ENCODE peak calls at places on chromosome 13, in six cellular contexts. T is Daoy, J is neural crest cell, Z is NCI-H1436, K is breast epithelium, F is myocyte. B is an unnamed sample.

GRCh38 chr13:92806215-92806614 is 420.4 kb upstream of the GPC6 start:
- DNase-seq in T (no peak), J (no peak), Z (no peak), K (no peak), F (peak; percentile 28), B (no peak)

GRCh38 chr13:26999499-26999898 is 172.1 kb downstream of the USP12 start:
- DNase-seq in T (no peak), J (no peak), Z (no peak), K (no peak), F (no peak), B (no peak)

GRCh38 chr13:51858433-51859247 is 3.1 kb upstream of the CCDC70 start:
- DNase-seq in T (no peak), J (no peak), Z (no peak), K (no peak), F (no peak), B (no peak)

GRCh38 chr13:27493981-27494380 is 43.6 kb upstream of the MTIF3 start:
- DNase-seq in T (no peak), J (no peak), Z (no peak), K (no peak), F (no peak), B (no peak)

GRCh38 chr13:98263841-98264240 is 86.8 kb upstream of the RNF113B start:
- DNase-seq in T (no peak), J (no peak), Z (no peak), K (no peak), F (no peak), B (no peak)

GRCh38 chr13:109529964-109530363 is 256.4 kb downstream of the IRS2 start:
- DNase-seq in T (no peak), J (no peak), Z (no peak), K (no peak), F (no peak), B (no peak)

GRCh38 chr13:44989941-44990340 is 603 bp downstream of the GPALPP1 start:
- DNase-seq in T (no peak), J (no peak), Z (no peak), K (no peak), F (no peak), B (peak; percentile 14)

GRCh38 chr13:77274126-77274525 is 52.8 kb downstream of the MYCBP2 start:
- DNase-seq in T (no peak), J (no peak), Z (no peak), K (no peak), F (no peak), B (no peak)

GRCh38 chr13:70391678-70392077 is 283.4 kb upstream of the KLHL1 start:
- DNase-seq in T (no peak), J (no peak), Z (peak; percentile 81), K (no peak), F (no peak), B (peak; percentile 51)

GRCh38 chr13:67855837-67856238 is 625.7 kb upstream of the PCDH9 start:
- DNase-seq in T (no peak), J (no peak), Z (no peak), K (no peak), F (no peak), B (no peak)

GRCh38 chr13:110312669-110313031 is 5.6 kb downstream of the COL4A2 start:
- DNase-seq in T (peak; percentile 74), J (no peak), Z (no peak), K (no peak), F (peak; percentile 30), B (peak; percentile 85)

GRCh38 chr13:42876810-42877550 is 95.6 kb downstream of the FAM216B start:
- DNase-seq in T (no peak), J (no peak), Z (no peak), K (no peak), F (no peak), B (no peak)

GRCh38 chr13:41462427-41462826 is 5.1 kb downstream of the RGCC start:
- DNase-seq in T (no peak), J (no peak), Z (no peak), K (no peak), F (no peak), B (no peak)

GRCh38 chr13:58852076-58852475 is 1220.5 kb downstream of the PCDH17 start:
- DNase-seq in T (no peak), J (no peak), Z (no peak), K (no peak), F (no peak), B (no peak)

GRCh38 chr13:29756506-29756905 is 93.9 kb downstream of the UBL3 start:
- DNase-seq in T (peak; percentile 45), J (no peak), Z (no peak), K (no peak), F (no peak), B (no peak)

GRCh38 chr13:39035799-39036198 is 2.1 kb downstream of the PROSER1 start:
- DNase-seq in T (no peak), J (no peak), Z (no peak), K (no peak), F (no peak), B (no peak)

GRCh38 chr13:30031488-30031887 is 181.1 kb upstream of the UBL3 start:
- DNase-seq in T (no peak), J (no peak), Z (no peak), K (no peak), F (no peak), B (no peak)

GRCh38 chr13:48839171-48839570 is 136.5 kb upstream of the FNDC3A start:
- DNase-seq in T (no peak), J (no peak), Z (no peak), K (no peak), F (no peak), B (no peak)

GRCh38 chr13:99962242-99962641 is 9.3 kb downstream of the ZIC5 start:
- DNase-seq in T (no peak), J (no peak), Z (no peak), K (no peak), F (no peak), B (no peak)

GRCh38 chr13:26480246-26480855 is 77.1 kb upstream of the WASF3 start:
- DNase-seq in T (no peak), J (no peak), Z (no peak), K (no peak), F (no peak), B (peak; percentile 19)

GRCh38 chr13:91045351-91046034 is 302.0 kb upstream of the MIR17HG start:
- DNase-seq in T (no peak), J (no peak), Z (no peak), K (no peak), F (no peak), B (peak; percentile 13)

GRCh38 chr13:87674143-87674772 is 3.1 kb downstream of the SLITRK5 start:
- DNase-seq in T (no peak), J (no peak), Z (no peak), K (no peak), F (no peak), B (no peak)

GRCh38 chr13:98977568-98978270 is at the start of gene DOCK9:
- DNase-seq in T (peak; percentile 72), J (peak; percentile 20), Z (no peak), K (peak; percentile 60), F (peak; percentile 97), B (peak; percentile 43)

GRCh38 chr13:27794075-27794691 is 1.9 kb downstream of the GSX1 start:
- DNase-seq in T (no peak), J (no peak), Z (no peak), K (no peak), F (no peak), B (no peak)

GRCh38 chr13:20990910-20991525 is 70.4 kb downstream of the LATS2 start:
- DNase-seq in T (no peak), J (no peak), Z (no peak), K (no peak), F (no peak), B (no peak)

GRCh38 chr13:46345866-46346265 is 41.2 kb downstream of the RUBCNL start:
- DNase-seq in T (no peak), J (no peak), Z (no peak), K (no peak), F (peak; percentile 65), B (no peak)

GRCh38 chr13:49262634-49263033 is 14.9 kb downstream of the CDADC1 start:
- DNase-seq in T (no peak), J (no peak), Z (no peak), K (no peak), F (no peak), B (no peak)

GRCh38 chr13:98783856-98784478 is 31.5 kb upstream of the SLC15A1 start:
- DNase-seq in T (no peak), J (no peak), Z (no peak), K (no peak), F (no peak), B (no peak)

GRCh38 chr13:36217456-36217855 is 3.1 kb upstream of the SOHLH2 start:
- DNase-seq in T (no peak), J (no peak), Z (no peak), K (no peak), F (peak; percentile 27), B (no peak)

GRCh38 chr13:27370305-27370853 is 54.0 kb upstream of the GTF3A start:
- DNase-seq in T (no peak), J (no peak), Z (no peak), K (no peak), F (no peak), B (no peak)

GRCh38 chr13:112574476-112575294 is 13.3 kb downstream of the TUBGCP3 start:
- DNase-seq in T (no peak), J (no peak), Z (no peak), K (no peak), F (no peak), B (no peak)

GRCh38 chr13:51435002-51435578 is 17.7 kb downstream of the INTS6 start:
- DNase-seq in T (no peak), J (no peak), Z (no peak), K (no peak), F (peak; percentile 30), B (peak; percentile 36)

GRCh38 chr13:39106216-39106995 is 68.2 kb downstream of the NHLRC3 start:
- DNase-seq in T (no peak), J (no peak), Z (no peak), K (no peak), F (no peak), B (no peak)

GRCh38 chr13:67097856-67098255 is 132.3 kb downstream of the PCDH9 start:
- DNase-seq in T (no peak), J (no peak), Z (no peak), K (no peak), F (no peak), B (no peak)

B was measured in hepatocyte.